ENCODE peak calls at places on chromosome 13, in eight cellular contexts. C, U, Y, T, J, F, M and Q are unnamed samples.
A peak's percentile ranks its signal among the peaks of the same experiment; 100 is the strongest.

GRCh38 chr13:104831823-104832222 is 1703.6 kb downstream of the EFNB2 start:
- DNase-seq in J (no peak), F (no peak), T (no peak), Y (no peak), U (no peak), M (no peak), C (no peak), Q (no peak)

GRCh38 chr13:98300956-98301641 is 124.0 kb upstream of the RNF113B start:
- DNase-seq in F (no peak), T (no peak), M (no peak), Y (no peak), J (peak; percentile 71), U (no peak), C (no peak), Q (no peak)

GRCh38 chr13:44373601-44374347 is at the start of gene SERP2:
- DNase-seq in Y (no peak), F (peak; percentile 33), T (peak; percentile 90), J (peak; percentile 46), C (no peak), M (peak; percentile 42), U (peak; percentile 61), Q (peak; percentile 41)

GRCh38 chr13:99657848-99658265 is 156.6 kb downstream of the TM9SF2 start:
- DNase-seq in U (peak; percentile 27), Y (no peak), C (peak; percentile 37), J (peak; percentile 51), T (peak; percentile 68), F (peak; percentile 17), M (peak; percentile 31), Q (peak; percentile 55)

GRCh38 chr13:26679945-26680516 is 80.6 kb downstream of the GPR12 start:
- DNase-seq in C (no peak), Y (no peak), T (peak; percentile 58), F (no peak), M (no peak), U (no peak), J (peak; percentile 12), Q (no peak)

GRCh38 chr13:112740502-112741131 is 50.8 kb downstream of the ATP11A start:
- DNase-seq in F (peak; percentile 80), Y (no peak), M (peak; percentile 85), U (peak; percentile 87), C (peak; percentile 75), T (no peak), J (peak; percentile 89), Q (peak; percentile 89)

GRCh38 chr13:61508936-61509335 is 93.3 kb upstream of the PCDH20 start:
- DNase-seq in J (no peak), Y (no peak), T (no peak), M (no peak), F (no peak), U (no peak), C (no peak), Q (no peak)

GRCh38 chr13:54953786-54954185 is 1925.2 kb downstream of the OLFM4 start:
- DNase-seq in M (no peak), F (no peak), C (no peak), J (no peak), U (no peak), Y (no peak), T (no peak), Q (no peak)

GRCh38 chr13:32234914-32235313 is 80.2 kb downstream of the ZAR1L start:
- DNase-seq in C (no peak), F (no peak), U (no peak), Y (no peak), T (no peak), M (no peak), J (no peak), Q (no peak)

GRCh38 chr13:77859450-77859849 is 59.2 kb downstream of the EDNRB start:
- DNase-seq in C (no peak), U (no peak), J (peak; percentile 84), M (peak; percentile 16), F (peak; percentile 20), T (no peak), Y (no peak), Q (no peak)

GRCh38 chr13:20400774-20401173 is 124.9 kb downstream of the CRYL1 start:
- DNase-seq in C (no peak), J (peak; percentile 64), U (no peak), Y (no peak), T (no peak), M (no peak), F (no peak), Q (no peak)

GRCh38 chr13:91817250-91817649 is 418.8 kb downstream of the GPC5 start:
- DNase-seq in C (no peak), T (no peak), M (no peak), J (peak; percentile 66), F (no peak), U (no peak), Y (no peak), Q (no peak)

GRCh38 chr13:21435710-21436151 is 23.4 kb downstream of the ZDHHC20 start:
- DNase-seq in F (peak; percentile 38), T (no peak), C (peak; percentile 69), Y (no peak), J (peak; percentile 85), M (peak; percentile 31), U (peak; percentile 69), Q (peak; percentile 45)

GRCh38 chr13:113491418-113491883 is 940 bp upstream of the DCUN1D2 start:
- DNase-seq in F (peak; percentile 49), U (no peak), J (peak; percentile 27), M (peak; percentile 45), T (no peak), Y (no peak), C (no peak), Q (peak; percentile 34)

GRCh38 chr13:52599853-52600603 is 42.2 kb upstream of the HNRNPA1L2 start:
- DNase-seq in M (peak; percentile 42), Y (no peak), C (no peak), F (peak; percentile 30), U (peak; percentile 39), T (peak; percentile 67), J (peak; percentile 26), Q (peak; percentile 25)

GRCh38 chr13:21429217-21429616 is 29.9 kb downstream of the ZDHHC20 start:
- DNase-seq in Y (no peak), F (no peak), C (no peak), J (no peak), M (no peak), U (no peak), T (no peak), Q (no peak)

DNA sequence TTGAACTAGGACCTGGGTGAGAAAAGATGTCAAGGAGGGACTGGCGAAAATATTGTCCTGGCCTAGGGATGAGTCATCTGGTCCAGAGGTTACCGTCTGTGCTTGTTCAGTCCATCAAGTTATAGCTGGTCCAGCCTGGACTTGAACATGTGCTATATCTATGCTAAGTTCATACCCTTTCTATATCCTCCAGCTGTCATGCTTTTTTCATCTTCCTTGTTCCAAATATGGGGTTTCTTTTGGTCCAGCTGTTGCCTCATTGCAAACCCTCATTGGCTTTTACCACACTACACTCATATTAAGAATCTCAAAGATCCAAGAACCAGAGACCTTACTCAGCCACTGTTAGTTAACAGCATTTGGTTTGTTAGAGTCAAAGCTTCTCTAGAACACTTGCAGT is 19.1 kb upstream of the KLF12 start:
- DNase-seq in U (no peak), C (no peak), Y (no peak), J (peak; percentile 70), F (no peak), M (no peak), T (no peak), Q (no peak)
- H3K27ac ChIP-seq in U (no peak overlapping the region), C (no peak overlapping the region), Y (no peak overlapping the region), J (no peak overlapping the region), F (no peak overlapping the region), M (no peak overlapping the region), T (no peak overlapping the region), Q (no peak overlapping the region)

GRCh38 chr13:96817336-96817941 is 176.8 kb downstream of the OXGR1 start:
- DNase-seq in M (no peak), T (no peak), C (no peak), F (no peak), U (no peak), Y (no peak), J (peak; percentile 52), Q (no peak)

GRCh38 chr13:96816261-96816660 is 178.0 kb downstream of the OXGR1 start:
- DNase-seq in F (peak; percentile 12), M (no peak), J (peak; percentile 40), T (no peak), C (peak; percentile 80), Y (no peak), U (no peak), Q (no peak)

GRCh38 chr13:96821381-96821780 is 172.9 kb downstream of the OXGR1 start:
- DNase-seq in M (no peak), F (no peak), U (no peak), Y (no peak), T (no peak), C (no peak), J (peak; percentile 40), Q (no peak)

GRCh38 chr13:96819375-96819774 is 174.9 kb downstream of the OXGR1 start:
- DNase-seq in U (no peak), J (no peak), M (no peak), C (no peak), F (no peak), T (no peak), Y (no peak), Q (no peak)

GRCh38 chr13:96816874-96817273 is 177.4 kb downstream of the OXGR1 start:
- DNase-seq in J (no peak), M (no peak), T (peak; percentile 58), Y (no peak), U (no peak), F (no peak), C (no peak), Q (no peak)
- H3K27ac ChIP-seq in J (no peak overlapping the region), M (peak overlapping the region; percentile 58), T (no peak overlapping the region), Y (no peak overlapping the region), U (no peak overlapping the region), F (no peak overlapping the region), C (peak overlapping the region; percentile 91), Q (no peak overlapping the region)

GRCh38 chr13:40927929-40928328 is 91.2 kb downstream of the ELF1 start:
- DNase-seq in C (no peak), M (no peak), J (no peak), Y (no peak), F (no peak), U (no peak), T (no peak), Q (no peak)

GRCh38 chr13:40932252-40932651 is 86.9 kb downstream of the ELF1 start:
- DNase-seq in F (no peak), C (no peak), U (no peak), Y (no peak), M (no peak), T (no peak), J (no peak), Q (no peak)

GRCh38 chr13:40933508-40933907 is 85.6 kb downstream of the ELF1 start:
- DNase-seq in T (no peak), J (no peak), M (no peak), C (no peak), Y (no peak), F (no peak), U (no peak), Q (no peak)

DNA sequence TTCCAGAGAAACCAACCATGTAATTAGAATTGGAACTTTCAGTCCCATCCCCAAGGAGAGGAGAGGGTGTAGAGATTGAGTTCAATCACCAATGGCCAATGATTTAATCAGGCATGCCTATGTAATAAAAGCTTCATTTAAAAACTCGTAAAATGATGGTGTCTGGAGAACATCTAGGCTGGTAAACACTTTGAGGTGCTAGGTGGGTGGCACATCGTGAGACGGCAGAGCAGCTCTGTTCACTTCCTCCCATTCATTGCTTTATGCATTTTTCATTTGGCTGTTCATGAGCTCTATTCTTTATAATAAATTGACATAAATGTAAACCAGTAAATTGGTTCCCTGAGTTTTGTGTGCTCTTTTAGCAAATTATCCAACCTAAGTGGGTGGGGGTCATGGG is 90.1 kb downstream of the ELF1 start:
- DNase-seq in M (no peak), C (no peak), F (no peak), T (no peak), Y (no peak), J (no peak), U (no peak), Q (no peak)
- H3K27ac ChIP-seq in M (no peak overlapping the region), C (no peak overlapping the region), F (no peak overlapping the region), T (no peak overlapping the region), Y (no peak overlapping the region), J (no peak overlapping the region), U (no peak overlapping the region), Q (no peak overlapping the region)

GRCh38 chr13:30690282-30691188 is 44.8 kb upstream of the ALOX5AP start:
- DNase-seq in T (no peak), Y (no peak), C (peak; percentile 77), M (peak; percentile 64), U (peak; percentile 60), J (peak; percentile 98), F (peak; percentile 72), Q (peak; percentile 42)
- H3K27ac ChIP-seq in T (no peak overlapping the region), Y (peak overlapping the region; percentile 71), C (peak overlapping the region; percentile 35), M (peak overlapping the region; percentile 76), U (peak overlapping the region; percentile 58), J (peak overlapping the region; percentile 95), F (peak overlapping the region; percentile 66), Q (peak overlapping the region; percentile 41)